ENCODE peak calls at places on chromosomes 5 and 9, in ten cellular contexts. B is MCF 10A; J is effector memory CD8-positive, alpha-beta T cell; U is NCI-H524 treated with DMSO at 0.1 percent for 48 hours; N is RCC 7860; O is suprapubic skin; C is bronchial epithelial cell; R is T-helper 1 cell; S is psoas muscle; Y is iris pigment epithelial cell. Q is an unnamed sample.

GRCh38 chr9:125744616-125745387 is 2.4 kb upstream of the PBX3 start:
- DNase-seq in B (no peak), J (no peak), U (no peak), N (peak), O (no peak), C (no peak), R (no peak), S (no peak), Y (peak), Q (no peak)

GRCh38 chr5:91061946-91062586 is 321.1 kb downstream of the ARRDC3 start:
- DNase-seq in B (no peak), J (no peak), U (no peak), N (no peak), O (no peak), C (no peak), R (no peak), S (no peak), Y (no peak), Q (no peak)

GRCh38 chr5:96651948-96652753 is 10.0 kb upstream of the CAST start:
- DNase-seq in B (peak), J (no peak), U (peak), N (no peak), O (no peak), C (no peak), R (no peak), S (no peak), Y (no peak), Q (no peak)

GRCh38 chr9:12748016-12748415 is 26.8 kb upstream of the LURAP1L start:
- DNase-seq in B (peak), J (no peak), U (no peak), N (no peak), O (no peak), C (peak), R (no peak), S (no peak), Y (peak), Q (no peak)

GRCh38 chr9:76180541-76180940 is 213.7 kb downstream of the RFK start:
- DNase-seq in B (no peak), J (no peak), U (no peak), N (peak), O (no peak), C (peak), R (no peak), S (no peak), Y (peak), Q (peak)

GRCh38 chr9:127004946-127005769 is 90.6 kb downstream of the RALGPS1 start:
- DNase-seq in B (peak), J (peak), U (no peak), N (no peak), O (no peak), C (peak), R (peak), S (no peak), Y (peak), Q (no peak)

GRCh38 chr9:105054488-105054887 is 126.5 kb upstream of the ABCA1 start:
- DNase-seq in B (peak), J (no peak), U (no peak), N (peak), O (no peak), C (peak), R (no peak), S (no peak), Y (peak), Q (no peak)

GRCh38 chr5:178683758-178684157 is 46.7 kb downstream of the ZNF354A start:
- DNase-seq in B (no peak), J (no peak), U (no peak), N (no peak), O (no peak), C (no peak), R (no peak), S (no peak), Y (peak), Q (no peak)

GRCh38 chr9:33117306-33117705 is 40.8 kb upstream of the SMU1 start:
- DNase-seq in B (no peak), J (no peak), U (no peak), N (no peak), O (peak), C (no peak), R (no peak), S (no peak), Y (peak), Q (no peak)

GRCh38 chr5:87151547-87151946 is 116.1 kb upstream of the RASA1 start:
- DNase-seq in B (peak), J (no peak), U (no peak), N (peak), O (no peak), C (peak), R (peak), S (no peak), Y (peak), Q (no peak)

GRCh38 chr5:138903113-138903789 is 28.1 kb upstream of the LRRTM2 start:
- DNase-seq in B (peak), J (no peak), U (no peak), N (no peak), O (no peak), C (peak), R (no peak), S (no peak), Y (peak), Q (no peak)

GRCh38 chr9:2107906-2108451 is 92.8 kb downstream of the SMARCA2 start:
- DNase-seq in B (no peak), J (no peak), U (no peak), N (no peak), O (no peak), C (no peak), R (no peak), S (no peak), Y (no peak), Q (no peak)

GRCh38 chr5:123665822-123666371 is 153.9 kb downstream of the CSNK1G3 start:
- DNase-seq in B (no peak), J (no peak), U (no peak), N (no peak), O (no peak), C (no peak), R (no peak), S (no peak), Y (no peak), Q (no peak)

GRCh38 chr9:74357577-74357976 is 139.6 kb upstream of the RORB start:
- DNase-seq in B (no peak), J (no peak), U (no peak), N (no peak), O (no peak), C (no peak), R (no peak), S (no peak), Y (no peak), Q (no peak)

GRCh38 chr5:117788596-117788995 is 1199.8 kb downstream of the DTWD2 start:
- DNase-seq in B (no peak), J (no peak), U (no peak), N (peak), O (no peak), C (no peak), R (no peak), S (no peak), Y (peak), Q (no peak)

GRCh38 chr9:138066049-138066448 is 188.5 kb downstream of the CACNA1B start:
- DNase-seq in B (peak), J (no peak), U (no peak), N (no peak), O (peak), C (no peak), R (no peak), S (no peak), Y (no peak), Q (peak)

GRCh38 chr9:103364753-103365152 is 369.6 kb downstream of the CYLC2 start:
- DNase-seq in B (peak), J (no peak), U (no peak), N (peak), O (no peak), C (peak), R (no peak), S (no peak), Y (peak), Q (peak)

GRCh38 chr5:139638736-139639618 is 9.2 kb upstream of the CXXC5 start:
- DNase-seq in B (no peak), J (no peak), U (peak), N (no peak), O (peak), C (no peak), R (no peak), S (peak), Y (no peak), Q (no peak)

GRCh38 chr9:86707932-86708510 is 239.3 kb downstream of the GAS1 start:
- DNase-seq in B (no peak), J (no peak), U (no peak), N (no peak), O (no peak), C (peak), R (no peak), S (no peak), Y (no peak), Q (no peak)

GRCh38 chr9:114072181-114073140 is 5.6 kb downstream of the AMBP start:
- DNase-seq in B (peak), J (no peak), U (no peak), N (no peak), O (peak), C (peak), R (no peak), S (peak), Y (no peak), Q (no peak)

GRCh38 chr5:55711531-55712022 is 547 bp downstream of the SLC38A9 start:
- DNase-seq in B (no peak), J (no peak), U (no peak), N (no peak), O (no peak), C (no peak), R (no peak), S (no peak), Y (no peak), Q (no peak)

GRCh38 chr9:134898319-134898718 is 17.7 kb downstream of the FCN2 start:
- DNase-seq in B (no peak), J (no peak), U (no peak), N (no peak), O (no peak), C (no peak), R (no peak), S (no peak), Y (no peak), Q (no peak)

GRCh38 chr9:94860678-94861588 is 134.4 kb downstream of the AOPEP start:
- DNase-seq in B (no peak), J (peak), U (no peak), N (peak), O (no peak), C (no peak), R (peak), S (no peak), Y (peak), Q (no peak)

GRCh38 chr9:4662989-4663792 is 1.1 kb downstream of the PLPP6 start:
- DNase-seq in B (no peak), J (no peak), U (no peak), N (no peak), O (no peak), C (peak), R (no peak), S (no peak), Y (peak), Q (no peak)

GRCh38 chr9:69009708-69010107 is 4.2 kb downstream of the PRKACG start:
- DNase-seq in B (no peak), J (no peak), U (no peak), N (no peak), O (no peak), C (peak), R (no peak), S (no peak), Y (no peak), Q (peak)

GRCh38 chr9:2603621-2604020 is 18.0 kb upstream of the VLDLR start:
- DNase-seq in B (no peak), J (no peak), U (no peak), N (no peak), O (no peak), C (no peak), R (no peak), S (no peak), Y (peak), Q (no peak)

GRCh38 chr5:62649476-62650113 is 71.0 kb downstream of the LRRC70 start:
- DNase-seq in B (no peak), J (no peak), U (no peak), N (no peak), O (no peak), C (no peak), R (no peak), S (no peak), Y (no peak), Q (peak)

GRCh38 chr5:172439785-172440480 is 14.4 kb downstream of the SH3PXD2B start:
- DNase-seq in B (no peak), J (no peak), U (no peak), N (no peak), O (peak), C (no peak), R (no peak), S (peak), Y (no peak), Q (no peak)

GRCh38 chr9:136858844-136859757 is 7.0 kb downstream of the MAMDC4 start:
- DNase-seq in B (peak), J (no peak), U (no peak), N (peak), O (peak), C (no peak), R (no peak), S (peak), Y (peak), Q (no peak)

GRCh38 chr5:67547682-67548081 is 351.1 kb upstream of the CD180 start:
- DNase-seq in B (no peak), J (no peak), U (no peak), N (no peak), O (no peak), C (no peak), R (no peak), S (no peak), Y (no peak), Q (no peak)

GRCh38 chr5:180644129-180644824 is 5.1 kb downstream of the FLT4 start:
- DNase-seq in B (no peak), J (no peak), U (no peak), N (no peak), O (no peak), C (no peak), R (no peak), S (no peak), Y (no peak), Q (peak)

GRCh38 chr5:122415481-122416120 is 103.6 kb downstream of the SNCAIP start:
- DNase-seq in B (peak), J (no peak), U (no peak), N (peak), O (no peak), C (peak), R (peak), S (peak), Y (peak), Q (peak)

Q was measured in islet precursor cell.